ENCODE peak calls at places on chromosomes 3 and 15, in eight cellular contexts. M, A, P, J, T, Q, U and X are unnamed samples. For H3K4me1, the result is how much of the 10 kb centered on the place peaks cover.

GRCh38 chr3:6861331-6861988 is 545 bp downstream of the GRM7 start:
- DNase-seq in A (no peak), M (no peak), U (no peak), Q (no peak), T (no peak), P (peak), J (no peak), X (peak)

GRCh38 chr3:137760341-137761098 is 3.6 kb upstream of the SOX14 start:
- DNase-seq in T (no peak), P (peak), J (no peak), A (no peak), U (no peak), M (no peak), Q (no peak), X (no peak)

GRCh38 chr15:64060716-64061115 is 14.4 kb upstream of the DAPK2 start:
- DNase-seq in M (no peak), A (no peak), Q (no peak), P (no peak), J (no peak), U (no peak), T (no peak), X (no peak)

GRCh38 chr3:45607790-45608189 is 13.2 kb downstream of the LIMD1 start:
- DNase-seq in U (no peak), M (peak), T (no peak), A (no peak), P (no peak), J (no peak), Q (no peak), X (no peak)

GRCh38 chr3:38566215-38566528 is 70.0 kb downstream of the EXOG start:
- DNase-seq in Q (no peak), P (no peak), M (no peak), J (no peak), U (no peak), A (no peak), T (no peak), X (no peak)

GRCh38 chr3:38141173-38141951 is 2.9 kb downstream of the MYD88 start:
- DNase-seq in T (no peak), J (no peak), M (no peak), A (no peak), U (no peak), Q (no peak), P (peak), X (no peak)

GRCh38 chr15:43969802-43970375 is 143.1 kb downstream of the WDR76 start:
- DNase-seq in J (no peak), A (no peak), U (no peak), Q (no peak), M (no peak), T (no peak), P (no peak), X (no peak)

GRCh38 chr15:38211249-38211648 is 41.4 kb upstream of the SPRED1 start:
- DNase-seq in T (no peak), A (no peak), Q (no peak), M (no peak), J (no peak), U (no peak), P (no peak), X (no peak)

GRCh38 chr15:89496155-89497098 is at the start of gene RHCG:
- DNase-seq in A (no peak), J (no peak), U (peak), T (peak), P (peak), Q (no peak), M (peak), X (no peak)

GRCh38 chr3:24498391-24498790 is 3.7 kb upstream of the THRB start:
- DNase-seq in T (no peak), M (no peak), J (no peak), A (no peak), Q (no peak), P (no peak), U (no peak), X (no peak)

GRCh38 chr3:87614998-87615397 is 338.6 kb upstream of the POU1F1 start:
- DNase-seq in M (no peak), T (no peak), A (no peak), J (no peak), Q (no peak), U (no peak), P (no peak), X (no peak)

GRCh38 chr15:34109775-34110663 is 8.1 kb downstream of the PGBD4 start:
- DNase-seq in T (no peak), U (peak), A (no peak), Q (no peak), P (no peak), J (no peak), M (peak), X (no peak)

GRCh38 chr3:196082471-196082971 is 631 bp upstream of the TFRC start:
- DNase-seq in M (peak), T (no peak), A (no peak), P (no peak), U (no peak), J (no peak), Q (no peak), X (no peak)

GRCh38 chr3:22361465-22361864 is 610.5 kb upstream of the ZNF385D start:
- DNase-seq in U (no peak), A (no peak), T (no peak), M (no peak), Q (no peak), J (no peak), P (no peak), X (no peak)

GRCh38 chr3:172142074-172143059 is 103.0 kb downstream of the FNDC3B start:
- DNase-seq in J (no peak), M (peak), Q (no peak), T (no peak), P (no peak), A (no peak), U (peak), X (no peak)

GRCh38 chr15:36601497-36601932 is 22.1 kb downstream of the CDIN1 start:
- DNase-seq in U (no peak), T (no peak), M (peak), P (no peak), Q (no peak), A (peak), J (peak), X (peak)

GRCh38 chr3:38992117-38992779 is 59.5 kb downstream of the SCN11A start:
- DNase-seq in U (peak), M (peak), T (no peak), Q (no peak), J (no peak), P (no peak), A (no peak), X (no peak)

GRCh38 chr3:197953881-197954280 is 3.9 kb downstream of the RPL35A start:
- DNase-seq in T (peak), P (no peak), U (peak), Q (no peak), A (no peak), M (peak), J (peak), X (no peak)

GRCh38 chr3:45464336-45464809 is 76.0 kb downstream of the LARS2 start:
- DNase-seq in P (peak), T (peak), A (no peak), U (peak), Q (no peak), M (peak), J (peak), X (peak)

GRCh38 chr3:150497956-150498355 is 48.3 kb downstream of the SERP1 start:
- DNase-seq in Q (no peak), A (no peak), M (peak), T (no peak), U (peak), J (no peak), P (no peak), X (no peak)

GRCh38 chr3:182618085-182618732 is 175.1 kb upstream of the ATP11B start:
- DNase-seq in M (no peak), P (no peak), U (peak), J (no peak), Q (no peak), A (no peak), T (no peak), X (no peak)

GRCh38 chr3:4746241-4746958 is 232.8 kb upstream of the BHLHE40 start:
- DNase-seq in J (peak), M (peak), A (no peak), Q (no peak), P (no peak), U (no peak), T (no peak), X (peak)

GRCh38 chr3:157082305-157082981 is 77.5 kb downstream of the CCNL1 start:
- DNase-seq in Q (no peak), M (peak), T (no peak), J (no peak), A (no peak), P (no peak), U (no peak), X (no peak)

GRCh38 chr3:2727566-2728318 is 382.4 kb downstream of the IL5RA start:
- DNase-seq in M (no peak), A (no peak), T (no peak), U (no peak), J (no peak), P (no peak), Q (no peak), X (no peak)

GRCh38 chr15:66911131-66911700 is 154.2 kb upstream of the SMAD3 start:
- DNase-seq in P (no peak), J (no peak), T (no peak), U (no peak), Q (no peak), M (no peak), A (no peak), X (no peak)

GRCh38 chr3:9765865-9766264 is 3.9 kb downstream of the CAMK1 start:
- DNase-seq in P (peak), M (no peak), J (no peak), A (no peak), T (no peak), U (no peak), Q (no peak), X (no peak)

GRCh38 chr3:90055721-90056120 is 948.3 kb downstream of the EPHA3 start:
- DNase-seq in A (no peak), U (no peak), Q (no peak), M (peak), J (no peak), P (no peak), T (no peak), X (no peak)

GRCh38 chr15:38853608-38854007 is 289.0 kb upstream of the RASGRP1 start:
- DNase-seq in M (peak), U (no peak), Q (no peak), J (no peak), A (no peak), P (peak), T (no peak), X (no peak)

GRCh38 chr3:126017310-126017709 is 48.3 kb downstream of the ROPN1B start:
- DNase-seq in M (no peak), J (no peak), U (no peak), Q (no peak), A (no peak), P (no peak), T (no peak), X (no peak)

GRCh38 chr15:78067328-78068241 is 9.9 kb downstream of the TBC1D2B start:
- DNase-seq in U (peak), A (no peak), J (no peak), T (no peak), Q (no peak), M (no peak), P (no peak), X (no peak)

GRCh38 chr3:159824341-159824740 is 164.3 kb upstream of the IL12A start:
- DNase-seq in J (peak), M (peak), T (no peak), U (peak), A (no peak), Q (no peak), P (no peak), X (no peak)

GRCh38 chr3:146895026-146895749 is 290.0 kb upstream of the PLSCR5 start:
- DNase-seq in M (peak), U (peak), P (no peak), J (no peak), A (no peak), Q (no peak), T (no peak), X (no peak)

GRCh38 chr15:92879949-92880725 is 20.0 kb upstream of the CHD2 start:
- DNase-seq in T (no peak), Q (no peak), M (no peak), J (no peak), A (no peak), U (no peak), P (no peak), X (no peak)

GRCh38 chr3:160448845-160449659 is 534 bp downstream of the TRIM59 start:
- DNase-seq in U (no peak), A (no peak), P (no peak), M (peak), T (peak), J (no peak), Q (peak), X (no peak)

GRCh38 chr3:31934018-31934417 is 47.0 kb downstream of the OSBPL10 start:
- DNase-seq in U (peak), M (no peak), Q (no peak), T (no peak), J (no peak), P (no peak), A (no peak), X (no peak)

GRCh38 chr3:31936661-31937060 is 44.4 kb downstream of the OSBPL10 start:
- DNase-seq in J (no peak), A (no peak), U (peak), P (no peak), M (peak), T (no peak), Q (no peak), X (no peak)

GRCh38 chr3:31934866-31935265 is 46.2 kb downstream of the OSBPL10 start:
- DNase-seq in M (no peak), T (no peak), U (peak), J (no peak), P (no peak), Q (no peak), A (no peak), X (no peak)

GRCh38 chr3:31941230-31941632 is 39.8 kb downstream of the OSBPL10 start:
- DNase-seq in J (no peak), U (peak), A (no peak), M (no peak), T (no peak), Q (no peak), P (no peak), X (no peak)

DNA sequence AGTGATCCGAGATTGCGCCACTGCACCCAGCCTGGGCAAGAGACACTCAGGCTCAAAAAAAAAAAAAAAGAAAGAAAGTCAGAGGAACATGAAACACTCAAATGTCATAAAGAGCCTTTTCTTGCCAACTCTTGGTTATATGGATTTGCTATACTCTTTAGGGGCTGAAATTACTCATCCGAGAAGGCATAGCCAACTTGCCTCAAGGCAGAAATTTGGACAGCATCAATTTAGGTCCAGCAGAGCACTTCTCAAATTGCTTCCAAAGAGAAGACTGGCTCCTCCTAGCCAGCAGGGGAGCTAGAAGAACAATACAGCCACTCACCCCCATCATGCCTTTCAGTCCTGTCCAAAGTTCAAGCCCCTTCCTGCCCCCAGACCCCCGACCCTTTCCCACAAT is 43.8 kb downstream of the OSBPL10 start:
- DNase-seq in U (no peak), P (no peak), T (no peak), Q (no peak), A (no peak), J (no peak), M (no peak), X (no peak)
- H3K4me1 ChIP-seq in U (under half), P (under half), T (under half), Q (under half), A (under half), J (under half), M (under half), X (under half)

DNA sequence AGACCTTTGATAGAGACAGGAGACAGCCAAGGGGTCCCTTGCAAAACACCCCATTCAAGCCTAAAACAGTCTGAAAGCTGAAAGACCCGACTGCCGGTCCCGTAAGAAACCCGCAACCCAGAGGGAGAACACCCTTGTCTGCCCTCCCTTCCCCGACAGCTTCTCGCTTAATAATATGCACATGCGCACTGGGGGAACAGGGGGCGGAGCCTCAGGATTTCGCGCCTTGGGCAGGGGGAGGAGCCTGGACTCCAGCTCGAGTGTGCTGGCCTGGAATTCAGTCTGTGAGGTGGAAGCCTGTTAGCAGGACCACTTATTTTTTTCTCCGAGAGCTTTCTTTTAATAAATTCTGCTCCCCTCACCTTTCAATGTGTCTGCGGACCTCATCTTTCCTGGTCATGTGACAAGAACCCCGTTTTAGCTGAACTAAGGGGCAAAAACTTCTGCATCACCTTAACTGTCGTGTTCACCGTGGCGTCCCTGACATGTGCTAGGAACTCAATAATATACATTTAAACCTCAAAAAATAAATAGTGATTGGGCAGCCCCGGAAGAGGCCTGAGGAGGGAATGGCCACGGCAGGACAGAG is 17.0 kb downstream of the TNFAIP8L3 start:
- DNase-seq in P (peak), U (peak), T (peak), M (no peak), J (peak), Q (no peak), A (peak), X (peak)
- H3K4me3 ChIP-seq in P (peak), U (peak), T (peak), M (no peak), J (peak), Q (peak), A (no peak), X (peak)

GRCh38 chr3:152386208-152386607 is 117.5 kb downstream of the MBNL1 start:
- DNase-seq in M (no peak), Q (no peak), U (no peak), J (no peak), A (no peak), T (no peak), P (no peak), X (no peak)
- H3K4me1 ChIP-seq in M (under half), Q (half or more), U (under half), J (half or more), A (under half), T (under half), P (under half), X (under half)

GRCh38 chr3:187747506-187747905 is 2.2 kb upstream of the BCL6 start:
- DNase-seq in T (no peak), P (no peak), A (no peak), M (no peak), U (no peak), J (no peak), Q (no peak), X (no peak)

GRCh38 chr3:187746479-187747335 is 1.4 kb upstream of the BCL6 start:
- DNase-seq in Q (no peak), M (peak), J (no peak), U (no peak), P (no peak), A (peak), T (no peak), X (peak)

GRCh38 chr3:187748050-187748481 is 2.8 kb upstream of the BCL6 start:
- DNase-seq in M (peak), T (peak), Q (peak), P (peak), A (peak), J (peak), U (peak), X (peak)

GRCh38 chr3:187750513-187751123 is 5.3 kb upstream of the BCL6 start:
- DNase-seq in A (no peak), Q (no peak), J (no peak), M (peak), U (no peak), T (no peak), P (no peak), X (peak)

DNA sequence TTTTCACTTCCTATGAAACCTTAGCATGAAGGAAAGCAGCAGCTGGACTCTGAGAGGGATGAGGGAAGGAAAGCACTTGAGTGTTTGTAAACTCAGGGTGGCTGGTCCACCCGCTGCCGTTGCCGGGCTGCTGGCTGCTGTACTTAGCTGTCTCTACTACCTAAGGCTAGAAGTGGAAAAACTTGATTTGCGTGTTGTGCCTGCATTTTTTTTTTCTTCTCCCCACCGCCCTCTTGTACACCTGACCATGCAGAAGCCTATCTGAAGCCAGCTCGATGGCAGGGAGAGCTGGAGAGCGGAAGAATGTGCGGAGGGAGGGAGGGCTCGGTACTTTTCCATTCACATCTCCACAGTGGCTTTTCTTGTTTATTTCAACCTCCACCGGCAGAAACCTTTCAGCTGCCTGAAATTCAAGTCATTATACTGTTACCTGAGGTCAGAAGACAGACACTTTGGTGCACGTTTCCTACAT is 4.8 kb upstream of the BCL6 start:
- DNase-seq in M (peak), A (no peak), U (peak), Q (no peak), J (peak), P (peak), T (no peak), X (no peak)
- H3K4me3 ChIP-seq in M (peak), A (no peak), U (no peak), Q (no peak), J (peak), P (peak), T (no peak), X (peak)

GRCh38 chr3:50270422-50270831 is 1.5 kb downstream of the SEMA3B start:
- DNase-seq in P (no peak), Q (no peak), A (no peak), T (no peak), J (no peak), M (peak), U (no peak), X (peak)

GRCh38 chr3:50269977-50270413 is 1.0 kb downstream of the SEMA3B start:
- DNase-seq in A (no peak), Q (no peak), U (no peak), J (no peak), P (no peak), T (no peak), M (peak), X (no peak)

GRCh38 chr3:50272911-50273688 is 4.2 kb downstream of the SEMA3B start:
- DNase-seq in U (peak), P (peak), J (peak), Q (peak), T (peak), A (peak), M (peak), X (peak)

GRCh38 chr3:50270841-50271240 is 1.9 kb downstream of the SEMA3B start:
- DNase-seq in T (no peak), P (no peak), J (no peak), M (no peak), A (no peak), U (no peak), Q (no peak), X (no peak)

GRCh38 chr3:50271314-50272072 is 2.5 kb downstream of the SEMA3B start:
- DNase-seq in M (no peak), J (no peak), A (no peak), Q (no peak), T (no peak), U (no peak), P (no peak), X (no peak)
- H3K4me1 ChIP-seq in M (under half), J (half or more), A (under half), Q (under half), T (under half), U (under half), P (under half), X (under half)

DNA sequence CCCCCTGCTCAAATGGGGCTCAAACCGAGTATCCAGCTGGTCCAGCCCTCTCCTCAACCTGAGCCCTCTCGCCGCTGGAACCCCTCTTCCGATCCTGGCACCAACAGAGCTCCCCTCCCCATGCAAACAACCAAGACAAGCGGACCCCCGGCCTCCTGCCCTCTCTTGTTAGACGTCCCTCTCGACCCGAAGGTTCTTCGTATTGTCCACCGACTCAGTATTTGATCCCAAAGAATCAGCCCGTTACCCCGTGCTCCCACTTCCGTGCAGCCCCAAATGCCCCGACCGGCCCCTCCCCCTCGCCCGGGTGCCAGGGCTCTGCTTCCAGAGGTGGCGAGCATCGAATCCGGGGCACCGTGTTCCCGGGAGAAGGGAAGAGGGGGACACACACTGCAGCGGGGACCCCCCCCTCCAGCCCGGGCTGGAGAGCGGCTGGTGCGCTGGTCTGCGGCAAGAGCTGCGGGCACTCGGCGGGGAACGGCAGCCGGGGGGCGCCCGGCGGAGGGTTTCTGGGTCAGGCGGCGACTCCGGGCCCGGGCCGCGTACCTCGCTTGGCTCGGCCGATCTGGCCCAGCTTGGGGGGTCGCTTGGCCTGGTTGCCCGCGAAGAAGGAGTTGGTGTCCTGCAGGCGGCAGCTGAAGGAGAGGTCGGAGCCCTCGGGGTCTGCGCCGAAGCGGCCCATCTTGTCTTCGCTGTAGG is 633 bp downstream of the CAMK2N2 start:
- DNase-seq in P (peak), A (no peak), M (no peak), T (peak), U (no peak), J (no peak), Q (no peak), X (no peak)
- H3K4me3 ChIP-seq in P (peak), A (no peak), M (peak), T (peak), U (peak), J (peak), Q (peak), X (peak)